ENCODE peak calls at places on chromosomes 6 and 20, in five cellular contexts. One of them, this sample, is unnamed. For H3K9me3, the result is how much of the 10 kb centered on the place peaks cover.

GRCh38 chr6:36177166-36177565 is 19.4 kb upstream of the BRPF3 start:
- DNase-seq in body of pancreas: no peak
- DNase-seq in HCT116: no peak
- DNase-seq in stomach: no peak
- DNase-seq in A549: no peak
- DNase-seq in this sample: no peak

GRCh38 chr20:30487947-30488926 is 769.2 kb upstream of the DEFB115 start:
- DNase-seq in body of pancreas: no peak
- DNase-seq in HCT116: no peak
- DNase-seq in stomach: no peak
- DNase-seq in A549: no peak
- DNase-seq in this sample: peak

GRCh38 chr20:58576590-58576944 is 61.4 kb upstream of the APCDD1L start:
- DNase-seq in HCT116: no peak
- DNase-seq in A549: no peak
- DNase-seq in stomach: no peak
- DNase-seq in body of pancreas: peak
- DNase-seq in this sample: no peak

GRCh38 chr6:32796848-32797776 is 19.7 kb downstream of the HLA-DOB start:
- DNase-seq in body of pancreas: peak
- DNase-seq in stomach: peak
- DNase-seq in HCT116: peak
- DNase-seq in A549: peak
- DNase-seq in this sample: peak

GRCh38 chr6:168377856-168378832 is 58.6 kb upstream of the DACT2 start:
- DNase-seq in body of pancreas: no peak
- DNase-seq in HCT116: no peak
- DNase-seq in stomach: no peak
- DNase-seq in A549: no peak
- DNase-seq in this sample: no peak

GRCh38 chr6:33718713-33719112 is 7.2 kb upstream of the UQCC2 start:
- DNase-seq in A549: no peak
- DNase-seq in HCT116: no peak
- DNase-seq in stomach: no peak
- DNase-seq in body of pancreas: no peak
- DNase-seq in this sample: no peak

GRCh38 chr20:23019403-23019802 is 15.7 kb upstream of the SSTR4 start:
- DNase-seq in HCT116: no peak
- DNase-seq in body of pancreas: no peak
- DNase-seq in stomach: no peak
- DNase-seq in A549: no peak
- DNase-seq in this sample: no peak

GRCh38 chr20:10300582-10301108 is 82.0 kb downstream of the SNAP25 start:
- DNase-seq in stomach: no peak
- DNase-seq in body of pancreas: no peak
- DNase-seq in HCT116: no peak
- DNase-seq in A549: no peak
- DNase-seq in this sample: no peak

GRCh38 chr6:22668307-22668706 is 98.9 kb downstream of the HDGFL1 start:
- DNase-seq in body of pancreas: no peak
- DNase-seq in A549: no peak
- DNase-seq in stomach: no peak
- DNase-seq in HCT116: no peak
- DNase-seq in this sample: no peak

GRCh38 chr6:32114853-32115252 is 5.7 kb upstream of the TNXB start:
- DNase-seq in A549: no peak
- DNase-seq in body of pancreas: no peak
- DNase-seq in stomach: no peak
- DNase-seq in HCT116: no peak
- DNase-seq in this sample: no peak

GRCh38 chr6:104995989-104996617 is 39.2 kb downstream of the LIN28B start:
- DNase-seq in HCT116: no peak
- DNase-seq in stomach: no peak
- DNase-seq in body of pancreas: no peak
- DNase-seq in A549: no peak
- DNase-seq in this sample: no peak

DNA sequence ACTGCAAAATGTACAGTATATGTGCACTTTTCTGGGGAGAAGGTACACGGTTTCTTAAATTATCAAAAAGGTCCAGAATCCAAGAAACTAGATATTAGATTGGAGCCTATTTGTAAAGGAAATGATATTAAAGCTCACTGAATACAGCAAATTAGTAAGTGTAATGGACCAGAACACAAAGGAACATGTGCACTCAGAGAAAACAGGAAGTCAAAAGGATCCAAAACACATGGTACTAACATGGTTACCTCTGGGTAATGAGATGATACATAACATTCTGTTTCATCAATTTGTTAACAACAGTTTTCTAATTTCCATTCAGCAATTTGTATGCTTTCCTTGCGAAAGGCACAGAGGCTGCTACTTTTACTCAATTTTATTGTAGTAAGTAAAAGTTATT is 18.7 kb downstream of the ZNF322 start:
- DNase-seq in stomach: no peak
- DNase-seq in A549: no peak
- DNase-seq in body of pancreas: no peak
- DNase-seq in HCT116: no peak
- DNase-seq in this sample: no peak
- H3K9me3 ChIP-seq in stomach: under half
- H3K9me3 ChIP-seq in A549: half or more
- H3K9me3 ChIP-seq in body of pancreas: under half
- H3K9me3 ChIP-seq in HCT116: under half
- H3K9me3 ChIP-seq in this sample: under half

DNA sequence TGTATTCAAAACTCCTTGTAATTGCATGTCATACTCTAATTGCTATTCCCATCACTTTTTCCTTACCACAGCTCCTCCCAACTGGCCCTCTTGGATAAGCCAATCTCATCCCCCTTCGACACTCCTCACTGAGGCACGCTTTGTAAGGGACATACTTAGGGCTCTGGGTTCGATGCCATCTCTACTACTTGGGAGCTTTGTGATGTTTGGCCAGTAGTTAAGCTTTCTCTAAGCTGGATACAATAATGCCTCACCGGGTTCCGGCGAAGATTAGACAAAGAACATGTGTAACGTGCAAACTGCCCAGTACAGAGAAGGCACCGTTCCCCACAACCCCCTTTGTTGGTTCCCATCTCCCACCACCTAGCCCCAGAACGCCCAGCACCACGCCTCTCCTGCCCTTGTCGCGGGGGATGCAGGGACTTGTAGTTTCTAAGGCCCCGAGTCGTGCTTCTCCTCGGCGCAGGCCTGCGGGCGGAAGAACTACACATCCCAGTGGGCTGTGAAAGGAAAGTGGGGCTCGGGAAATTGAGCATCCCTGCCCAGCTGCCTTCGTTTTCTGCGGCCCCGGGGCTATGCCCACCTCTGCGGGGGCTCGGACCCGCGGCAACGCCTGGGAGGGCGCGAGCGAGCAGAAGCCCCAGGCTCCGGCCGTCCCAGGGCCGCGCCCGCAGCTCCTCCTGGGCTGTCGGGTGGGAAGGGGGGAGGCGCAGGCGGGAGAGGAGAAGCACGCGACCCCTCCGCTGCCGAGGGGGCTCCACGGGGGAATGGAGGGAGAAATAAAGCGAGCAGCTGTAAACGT is 1.1 kb upstream of the ZDHHC14 start:
- DNase-seq in stomach: peak
- DNase-seq in A549: peak
- DNase-seq in body of pancreas: peak
- DNase-seq in HCT116: peak
- DNase-seq in this sample: peak
- TF ChIP-seq POLR2A in stomach: no peak
- TF ChIP-seq POLR2A in A549: peak
- TF ChIP-seq POLR2A in body of pancreas: no peak
- TF ChIP-seq POLR2A in HCT116: peak
- TF ChIP-seq POLR2A in this sample: no peak

DNA sequence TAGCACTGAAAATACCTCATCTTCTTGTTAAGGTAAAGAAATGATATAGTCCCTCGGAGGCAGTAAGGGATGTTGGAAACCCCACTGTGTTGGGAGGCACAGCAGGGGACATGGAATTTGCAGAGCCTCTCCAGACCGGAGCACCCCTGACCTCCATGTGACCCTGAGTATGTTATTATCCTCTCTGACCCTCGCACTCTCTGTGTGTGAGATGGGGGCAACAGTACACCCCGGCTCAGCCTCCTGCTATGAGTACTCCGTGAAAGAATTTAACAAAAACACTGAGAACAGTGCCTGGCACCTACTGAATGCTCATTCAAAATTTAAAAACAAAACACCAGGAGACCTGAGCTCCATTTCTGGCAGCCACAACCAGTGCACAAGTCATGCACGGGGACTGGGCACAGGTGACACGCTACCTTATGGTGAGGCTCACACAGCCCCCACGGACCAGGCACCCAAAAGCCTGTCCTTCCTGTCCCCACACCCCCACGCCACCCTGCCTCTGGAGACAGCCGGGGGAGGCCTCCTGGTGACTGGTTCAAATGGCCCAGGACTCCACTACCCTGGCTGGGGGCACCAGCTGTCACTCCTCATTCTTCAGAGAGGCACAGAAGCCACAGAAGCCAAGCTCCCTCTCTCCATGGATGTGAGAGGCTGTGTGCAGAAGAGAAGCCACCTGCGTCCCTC is 6.1 kb downstream of the NINL start:
- DNase-seq in A549: no peak
- DNase-seq in body of pancreas: no peak
- DNase-seq in HCT116: no peak
- DNase-seq in stomach: no peak
- DNase-seq in this sample: no peak
- H3K27ac ChIP-seq in A549: peak
- H3K27ac ChIP-seq in body of pancreas: no peak
- H3K27ac ChIP-seq in HCT116: no peak
- H3K27ac ChIP-seq in stomach: no peak
- H3K27ac ChIP-seq in this sample: no peak

GRCh38 chr6:145722190-145722589 is 13.1 kb downstream of the EPM2A start:
- DNase-seq in stomach: no peak
- DNase-seq in A549: no peak
- DNase-seq in HCT116: no peak
- DNase-seq in body of pancreas: no peak
- DNase-seq in this sample: no peak

GRCh38 chr6:145728986-145729385 is 6.3 kb downstream of the EPM2A start:
- DNase-seq in stomach: no peak
- DNase-seq in body of pancreas: no peak
- DNase-seq in A549: no peak
- DNase-seq in HCT116: no peak
- DNase-seq in this sample: no peak

GRCh38 chr6:145721144-145721543 is 14.2 kb downstream of the EPM2A start:
- DNase-seq in HCT116: no peak
- DNase-seq in stomach: no peak
- DNase-seq in A549: no peak
- DNase-seq in body of pancreas: no peak
- DNase-seq in this sample: no peak

GRCh38 chr6:145727817-145728388 is 7.4 kb downstream of the EPM2A start:
- DNase-seq in A549: no peak
- DNase-seq in HCT116: no peak
- DNase-seq in body of pancreas: no peak
- DNase-seq in stomach: no peak
- DNase-seq in this sample: no peak

GRCh38 chr6:145723646-145724045 is 11.7 kb downstream of the EPM2A start:
- DNase-seq in A549: no peak
- DNase-seq in stomach: no peak
- DNase-seq in body of pancreas: no peak
- DNase-seq in HCT116: no peak
- DNase-seq in this sample: no peak
- H3K9me3 ChIP-seq in A549: under half
- H3K9me3 ChIP-seq in stomach: under half
- H3K9me3 ChIP-seq in body of pancreas: under half
- H3K9me3 ChIP-seq in HCT116: under half
- H3K9me3 ChIP-seq in this sample: under half

DNA sequence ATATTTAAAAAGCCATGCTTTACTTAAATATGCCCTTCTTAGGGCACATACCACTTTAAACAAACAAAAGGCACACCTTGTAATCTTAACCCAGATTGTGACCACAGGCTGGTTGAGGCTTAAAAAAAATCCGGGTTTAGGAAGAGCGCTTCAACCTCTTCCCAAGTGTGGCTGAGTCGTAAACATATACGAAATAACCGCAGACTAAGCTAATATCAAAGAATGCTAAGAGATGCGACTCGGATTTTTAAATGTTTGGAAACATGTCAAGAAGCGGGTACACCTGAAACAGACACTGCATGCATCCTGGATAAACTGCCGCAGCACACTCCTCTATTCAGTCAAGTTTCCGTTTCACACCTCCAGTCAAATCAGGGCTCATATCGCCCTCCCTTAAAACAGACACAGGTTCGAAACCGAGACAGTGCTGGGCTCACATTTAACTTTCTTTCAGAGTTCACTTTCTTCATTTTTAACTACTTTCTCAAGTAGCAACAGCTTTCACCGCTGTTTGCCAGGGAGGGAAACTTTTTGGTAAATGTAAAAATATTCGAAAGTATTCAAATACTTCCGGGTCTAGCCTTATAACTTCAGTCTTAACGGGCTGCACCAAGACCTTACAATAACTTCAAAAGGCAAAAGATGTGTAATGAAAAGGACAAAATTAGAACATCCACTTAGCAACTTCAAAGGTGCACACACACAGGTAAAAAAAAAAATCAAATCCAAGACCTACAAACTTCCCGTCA is 1.3 kb downstream of the DEK start:
- DNase-seq in A549: no peak
- DNase-seq in stomach: no peak
- DNase-seq in HCT116: no peak
- DNase-seq in body of pancreas: no peak
- DNase-seq in this sample: no peak
- TF ChIP-seq POLR2A in A549: no peak
- TF ChIP-seq POLR2A in stomach: no peak
- TF ChIP-seq POLR2A in HCT116: no peak
- TF ChIP-seq POLR2A in body of pancreas: no peak
- TF ChIP-seq POLR2A in this sample: no peak

DNA sequence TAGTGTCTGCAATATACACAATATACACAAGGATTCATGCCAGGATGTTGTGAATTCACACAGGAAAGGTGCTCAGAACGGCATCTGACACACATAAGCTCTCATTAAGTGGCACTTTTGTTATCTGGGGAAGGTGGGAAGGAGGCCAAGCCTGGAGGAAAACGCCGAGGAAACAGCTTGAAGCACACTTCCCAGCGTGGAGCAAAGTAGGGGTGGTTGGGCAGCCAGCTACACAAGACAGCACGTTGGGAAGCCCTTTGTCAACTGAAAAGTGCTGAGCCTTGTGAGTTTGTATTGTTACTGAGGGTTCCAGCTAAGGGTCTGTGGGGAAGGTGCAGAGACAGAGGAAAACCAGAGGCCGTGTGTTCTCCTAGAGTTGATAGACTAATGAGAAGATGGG is 181.0 kb downstream of the ZMYND8 start:
- DNase-seq in HCT116: no peak
- DNase-seq in body of pancreas: no peak
- DNase-seq in A549: no peak
- DNase-seq in stomach: peak
- DNase-seq in this sample: no peak
- H3K27ac ChIP-seq in HCT116: no peak
- H3K27ac ChIP-seq in body of pancreas: no peak
- H3K27ac ChIP-seq in A549: no peak
- H3K27ac ChIP-seq in stomach: no peak
- H3K27ac ChIP-seq in this sample: no peak

DNA sequence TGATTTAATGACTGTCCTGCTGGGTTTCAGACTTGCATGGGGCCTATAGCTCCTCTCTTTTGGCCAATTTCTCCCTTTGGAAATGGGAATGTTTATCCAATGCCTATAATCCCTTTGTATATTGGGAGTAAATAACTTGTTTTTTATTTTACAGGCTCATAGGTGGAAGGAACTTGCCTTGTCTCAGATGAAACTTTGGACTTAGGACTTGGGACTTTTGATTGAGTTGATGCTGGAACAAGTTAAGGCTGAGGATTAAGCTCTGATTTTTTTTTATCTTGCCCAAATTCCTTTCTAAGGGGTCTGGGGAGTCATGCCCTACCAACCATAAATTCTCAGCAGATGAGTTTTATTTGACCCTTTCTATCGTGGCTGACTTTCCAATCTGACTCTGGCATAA is 23.5 kb downstream of the WDR27 start:
- DNase-seq in A549: no peak
- DNase-seq in HCT116: no peak
- DNase-seq in body of pancreas: no peak
- DNase-seq in stomach: no peak
- DNase-seq in this sample: no peak
- H3K9me3 ChIP-seq in A549: under half
- H3K9me3 ChIP-seq in HCT116: under half
- H3K9me3 ChIP-seq in body of pancreas: under half
- H3K9me3 ChIP-seq in stomach: under half
- H3K9me3 ChIP-seq in this sample: under half

This sample was measured in right lobe of liver.